ENCODE peak calls at places on chromosomes 12 and 14, in seven cellular contexts. One of them, this sample, is unnamed.
A peak's percentile ranks its signal among the peaks of the same experiment; 100 is the strongest.

GRCh38 chr12:57133013-57133569 is 4.8 kb downstream of the LRP1 start:
- DNase-seq in IMR-90: peak; percentile 55
- DNase-seq in heart left ventricle: no peak
- DNase-seq in fibroblast of the aortic adventitia: peak; percentile 87
- DNase-seq in mammary epithelial cell: no peak
- DNase-seq in epithelial cell of proximal tubule: no peak
- DNase-seq in fibroblast of pulmonary artery: no peak
- DNase-seq in this sample: no peak

GRCh38 chr14:73913256-73913655 is 26.6 kb downstream of the ZNF410 start:
- DNase-seq in IMR-90: peak; percentile 77
- DNase-seq in fibroblast of the aortic adventitia: peak; percentile 65
- DNase-seq in heart left ventricle: no peak
- DNase-seq in fibroblast of pulmonary artery: peak; percentile 48
- DNase-seq in mammary epithelial cell: no peak
- DNase-seq in epithelial cell of proximal tubule: no peak
- DNase-seq in this sample: peak; percentile 31

GRCh38 chr12:13976028-13976584 is 5.3 kb downstream of the GRIN2B start:
- DNase-seq in mammary epithelial cell: no peak
- DNase-seq in fibroblast of the aortic adventitia: no peak
- DNase-seq in epithelial cell of proximal tubule: no peak
- DNase-seq in IMR-90: no peak
- DNase-seq in heart left ventricle: no peak
- DNase-seq in fibroblast of pulmonary artery: no peak
- DNase-seq in this sample: no peak

GRCh38 chr12:120321382-120322202 is 6.0 kb downstream of the PLA2G1B start:
- DNase-seq in mammary epithelial cell: no peak
- DNase-seq in fibroblast of pulmonary artery: no peak
- DNase-seq in IMR-90: no peak
- DNase-seq in heart left ventricle: no peak
- DNase-seq in epithelial cell of proximal tubule: peak; percentile 76
- DNase-seq in fibroblast of the aortic adventitia: no peak
- DNase-seq in this sample: no peak

GRCh38 chr12:22974865-22975264 is 349.9 kb downstream of the ETNK1 start:
- DNase-seq in epithelial cell of proximal tubule: peak; percentile 60
- DNase-seq in IMR-90: peak; percentile 94
- DNase-seq in mammary epithelial cell: peak; percentile 79
- DNase-seq in fibroblast of the aortic adventitia: peak; percentile 86
- DNase-seq in fibroblast of pulmonary artery: peak; percentile 89
- DNase-seq in heart left ventricle: no peak
- DNase-seq in this sample: peak; percentile 29

GRCh38 chr14:50001146-50001998 is 108.5 kb downstream of the ARF6 start:
- DNase-seq in epithelial cell of proximal tubule: no peak
- DNase-seq in heart left ventricle: no peak
- DNase-seq in IMR-90: peak; percentile 70
- DNase-seq in fibroblast of pulmonary artery: peak; percentile 70
- DNase-seq in fibroblast of the aortic adventitia: peak; percentile 90
- DNase-seq in mammary epithelial cell: peak; percentile 97
- DNase-seq in this sample: no peak

GRCh38 chr12:47990351-47991105 is 13.7 kb downstream of the COL2A1 start:
- DNase-seq in fibroblast of the aortic adventitia: peak; percentile 22
- DNase-seq in epithelial cell of proximal tubule: no peak
- DNase-seq in IMR-90: peak; percentile 35
- DNase-seq in heart left ventricle: no peak
- DNase-seq in mammary epithelial cell: no peak
- DNase-seq in fibroblast of pulmonary artery: no peak
- DNase-seq in this sample: no peak

GRCh38 chr12:126811401-126811800 is 1455.6 kb upstream of the TMEM132C start:
- DNase-seq in fibroblast of the aortic adventitia: no peak
- DNase-seq in IMR-90: no peak
- DNase-seq in epithelial cell of proximal tubule: no peak
- DNase-seq in heart left ventricle: no peak
- DNase-seq in fibroblast of pulmonary artery: no peak
- DNase-seq in mammary epithelial cell: no peak
- DNase-seq in this sample: no peak

GRCh38 chr12:124764451-124764850 is 99.2 kb downstream of the SCARB1 start:
- DNase-seq in heart left ventricle: no peak
- DNase-seq in IMR-90: peak; percentile 74
- DNase-seq in mammary epithelial cell: peak; percentile 65
- DNase-seq in epithelial cell of proximal tubule: no peak
- DNase-seq in fibroblast of pulmonary artery: peak; percentile 91
- DNase-seq in fibroblast of the aortic adventitia: peak; percentile 88
- DNase-seq in this sample: no peak

GRCh38 chr12:117039891-117040309 is 59.3 kb downstream of the TESC start:
- DNase-seq in epithelial cell of proximal tubule: no peak
- DNase-seq in fibroblast of pulmonary artery: no peak
- DNase-seq in mammary epithelial cell: no peak
- DNase-seq in IMR-90: no peak
- DNase-seq in heart left ventricle: no peak
- DNase-seq in fibroblast of the aortic adventitia: no peak
- DNase-seq in this sample: no peak

GRCh38 chr12:102067574-102068258 is 5.9 kb upstream of the WASHC3 start:
- DNase-seq in IMR-90: peak; percentile 36
- DNase-seq in mammary epithelial cell: no peak
- DNase-seq in heart left ventricle: no peak
- DNase-seq in epithelial cell of proximal tubule: no peak
- DNase-seq in fibroblast of pulmonary artery: no peak
- DNase-seq in fibroblast of the aortic adventitia: peak; percentile 55
- DNase-seq in this sample: peak; percentile 14

GRCh38 chr12:79378496-79378895 is 312.3 kb downstream of the PAWR start:
- DNase-seq in fibroblast of pulmonary artery: no peak
- DNase-seq in heart left ventricle: no peak
- DNase-seq in IMR-90: peak; percentile 47
- DNase-seq in fibroblast of the aortic adventitia: no peak
- DNase-seq in mammary epithelial cell: no peak
- DNase-seq in epithelial cell of proximal tubule: no peak
- DNase-seq in this sample: no peak

GRCh38 chr14:54877015-54877702 is 25.5 kb downstream of the GCH1 start:
- DNase-seq in fibroblast of pulmonary artery: peak; percentile 42
- DNase-seq in IMR-90: peak; percentile 10
- DNase-seq in mammary epithelial cell: no peak
- DNase-seq in fibroblast of the aortic adventitia: peak; percentile 68
- DNase-seq in heart left ventricle: no peak
- DNase-seq in epithelial cell of proximal tubule: no peak
- DNase-seq in this sample: no peak

GRCh38 chr14:56115471-56115870 is 2.7 kb upstream of the PELI2 start:
- DNase-seq in mammary epithelial cell: no peak
- DNase-seq in fibroblast of the aortic adventitia: no peak
- DNase-seq in IMR-90: no peak
- DNase-seq in fibroblast of pulmonary artery: no peak
- DNase-seq in epithelial cell of proximal tubule: no peak
- DNase-seq in heart left ventricle: no peak
- DNase-seq in this sample: no peak

GRCh38 chr14:67943947-67944346 is 124.4 kb downstream of the RAD51B start:
- DNase-seq in IMR-90: peak; percentile 87
- DNase-seq in mammary epithelial cell: peak; percentile 61
- DNase-seq in fibroblast of pulmonary artery: peak; percentile 97
- DNase-seq in heart left ventricle: peak; percentile 76
- DNase-seq in epithelial cell of proximal tubule: peak; percentile 67
- DNase-seq in fibroblast of the aortic adventitia: peak; percentile 96
- DNase-seq in this sample: no peak

GRCh38 chr14:61925043-61925442 is 162.8 kb downstream of the SNAPC1 start:
- DNase-seq in mammary epithelial cell: peak; percentile 16
- DNase-seq in IMR-90: peak; percentile 29
- DNase-seq in epithelial cell of proximal tubule: peak; percentile 76
- DNase-seq in fibroblast of pulmonary artery: peak; percentile 5
- DNase-seq in fibroblast of the aortic adventitia: no peak
- DNase-seq in heart left ventricle: no peak
- DNase-seq in this sample: no peak

GRCh38 chr14:69571879-69572633 is 2.6 kb downstream of the CCDC177 start:
- DNase-seq in epithelial cell of proximal tubule: no peak
- DNase-seq in fibroblast of pulmonary artery: peak; percentile 31
- DNase-seq in heart left ventricle: no peak
- DNase-seq in mammary epithelial cell: peak; percentile 53
- DNase-seq in IMR-90: peak; percentile 15
- DNase-seq in fibroblast of the aortic adventitia: no peak
- DNase-seq in this sample: no peak

GRCh38 chr14:88621090-88621489 is 58.3 kb downstream of the ZC3H14 start:
- DNase-seq in heart left ventricle: no peak
- DNase-seq in IMR-90: peak; percentile 21
- DNase-seq in epithelial cell of proximal tubule: no peak
- DNase-seq in fibroblast of pulmonary artery: no peak
- DNase-seq in mammary epithelial cell: no peak
- DNase-seq in fibroblast of the aortic adventitia: no peak
- DNase-seq in this sample: no peak

GRCh38 chr12:24723759-24724158 is 225.1 kb downstream of the BCAT1 start:
- DNase-seq in fibroblast of the aortic adventitia: no peak
- DNase-seq in mammary epithelial cell: no peak
- DNase-seq in epithelial cell of proximal tubule: no peak
- DNase-seq in fibroblast of pulmonary artery: no peak
- DNase-seq in heart left ventricle: no peak
- DNase-seq in IMR-90: no peak
- DNase-seq in this sample: no peak

GRCh38 chr12:12786716-12787601 is 1.5 kb downstream of the APOLD1 start:
- DNase-seq in fibroblast of pulmonary artery: peak; percentile 85
- DNase-seq in epithelial cell of proximal tubule: no peak
- DNase-seq in IMR-90: peak; percentile 81
- DNase-seq in heart left ventricle: peak; percentile 89
- DNase-seq in mammary epithelial cell: peak; percentile 74
- DNase-seq in fibroblast of the aortic adventitia: peak; percentile 77
- DNase-seq in this sample: no peak

GRCh38 chr12:58502857-58503256 is 417.4 kb downstream of the LRIG3 start:
- DNase-seq in mammary epithelial cell: no peak
- DNase-seq in epithelial cell of proximal tubule: no peak
- DNase-seq in fibroblast of the aortic adventitia: no peak
- DNase-seq in heart left ventricle: no peak
- DNase-seq in IMR-90: peak; percentile 11
- DNase-seq in fibroblast of pulmonary artery: no peak
- DNase-seq in this sample: no peak

GRCh38 chr12:90953956-90954421 is 987 bp downstream of the CCER1 start:
- DNase-seq in mammary epithelial cell: no peak
- DNase-seq in epithelial cell of proximal tubule: no peak
- DNase-seq in fibroblast of pulmonary artery: no peak
- DNase-seq in heart left ventricle: no peak
- DNase-seq in IMR-90: no peak
- DNase-seq in fibroblast of the aortic adventitia: no peak
- DNase-seq in this sample: no peak
- TF ChIP-seq CTCF in mammary epithelial cell: peak; percentile 35
- TF ChIP-seq CTCF in epithelial cell of proximal tubule: peak; percentile 45
- TF ChIP-seq CTCF in fibroblast of pulmonary artery: peak; percentile 38
- TF ChIP-seq CTCF in heart left ventricle: no peak
- TF ChIP-seq CTCF in IMR-90: no peak
- TF ChIP-seq CTCF in fibroblast of the aortic adventitia: peak; percentile 18
- TF ChIP-seq CTCF in this sample: no peak

GRCh38 chr12:123134265-123134664 is 16.6 kb downstream of the PITPNM2 start:
- DNase-seq in mammary epithelial cell: peak; percentile 78
- DNase-seq in fibroblast of pulmonary artery: no peak
- DNase-seq in epithelial cell of proximal tubule: no peak
- DNase-seq in fibroblast of the aortic adventitia: no peak
- DNase-seq in heart left ventricle: no peak
- DNase-seq in IMR-90: no peak
- DNase-seq in this sample: no peak
- H3K4me3 ChIP-seq in mammary epithelial cell: no peak overlapping the region
- H3K4me3 ChIP-seq in fibroblast of pulmonary artery: no peak overlapping the region
- H3K4me3 ChIP-seq in epithelial cell of proximal tubule: no peak overlapping the region
- H3K4me3 ChIP-seq in fibroblast of the aortic adventitia: no peak overlapping the region
- H3K4me3 ChIP-seq in heart left ventricle: no peak overlapping the region
- H3K4me3 ChIP-seq in IMR-90: no peak overlapping the region
- H3K4me3 ChIP-seq in this sample: no peak overlapping the region

DNA sequence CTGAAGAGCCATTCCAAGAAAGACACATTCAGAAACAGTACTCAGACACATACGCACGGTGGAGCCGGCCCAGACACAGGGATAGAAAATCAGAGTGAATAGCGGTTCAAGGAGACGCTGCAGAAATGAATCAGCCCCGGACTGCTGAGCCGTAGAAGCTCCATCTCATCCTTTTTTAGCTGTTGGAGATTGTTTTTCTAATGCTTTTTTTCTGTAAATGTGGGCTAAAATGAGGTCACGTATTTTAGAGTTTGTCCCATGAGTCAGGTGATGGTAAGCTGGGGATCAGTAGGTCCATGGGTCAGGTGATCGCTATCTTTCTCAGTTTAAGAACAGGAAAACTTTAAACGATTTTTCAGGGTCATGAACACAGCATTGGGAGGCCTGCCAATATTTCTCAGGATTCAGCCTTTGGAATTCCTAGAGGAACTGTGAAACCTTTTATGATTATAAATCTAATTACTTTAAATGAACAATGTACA is 202.4 kb downstream of the ITPR2 start:
- DNase-seq in mammary epithelial cell: no peak
- DNase-seq in fibroblast of the aortic adventitia: peak; percentile 76
- DNase-seq in heart left ventricle: no peak
- DNase-seq in epithelial cell of proximal tubule: peak; percentile 98
- DNase-seq in IMR-90: peak; percentile 90
- DNase-seq in fibroblast of pulmonary artery: peak; percentile 67
- DNase-seq in this sample: peak; percentile 64
- TF ChIP-seq CTCF in mammary epithelial cell: no peak
- TF ChIP-seq CTCF in fibroblast of the aortic adventitia: peak; percentile 13
- TF ChIP-seq CTCF in heart left ventricle: no peak
- TF ChIP-seq CTCF in epithelial cell of proximal tubule: no peak
- TF ChIP-seq CTCF in IMR-90: no peak
- TF ChIP-seq CTCF in fibroblast of pulmonary artery: peak; percentile 7
- TF ChIP-seq CTCF in this sample: peak; percentile 8

GRCh38 chr14:104384776-104385071 is 194.8 kb upstream of the C14orf180 start:
- DNase-seq in IMR-90: no peak
- DNase-seq in heart left ventricle: no peak
- DNase-seq in epithelial cell of proximal tubule: no peak
- DNase-seq in fibroblast of pulmonary artery: no peak
- DNase-seq in fibroblast of the aortic adventitia: no peak
- DNase-seq in mammary epithelial cell: no peak
- DNase-seq in this sample: no peak

GRCh38 chr14:104383931-104384775 is 195.4 kb upstream of the C14orf180 start:
- DNase-seq in IMR-90: no peak
- DNase-seq in epithelial cell of proximal tubule: no peak
- DNase-seq in fibroblast of the aortic adventitia: no peak
- DNase-seq in heart left ventricle: no peak
- DNase-seq in mammary epithelial cell: no peak
- DNase-seq in fibroblast of pulmonary artery: no peak
- DNase-seq in this sample: no peak

GRCh38 chr14:104385189-104386135 is 194.1 kb upstream of the C14orf180 start:
- DNase-seq in heart left ventricle: no peak
- DNase-seq in epithelial cell of proximal tubule: no peak
- DNase-seq in mammary epithelial cell: no peak
- DNase-seq in IMR-90: no peak
- DNase-seq in fibroblast of the aortic adventitia: no peak
- DNase-seq in fibroblast of pulmonary artery: no peak
- DNase-seq in this sample: no peak

GRCh38 chr14:104382361-104383087 is 197.0 kb upstream of the C14orf180 start:
- DNase-seq in mammary epithelial cell: no peak
- DNase-seq in fibroblast of pulmonary artery: no peak
- DNase-seq in IMR-90: no peak
- DNase-seq in epithelial cell of proximal tubule: no peak
- DNase-seq in heart left ventricle: no peak
- DNase-seq in fibroblast of the aortic adventitia: no peak
- DNase-seq in this sample: no peak

DNA sequence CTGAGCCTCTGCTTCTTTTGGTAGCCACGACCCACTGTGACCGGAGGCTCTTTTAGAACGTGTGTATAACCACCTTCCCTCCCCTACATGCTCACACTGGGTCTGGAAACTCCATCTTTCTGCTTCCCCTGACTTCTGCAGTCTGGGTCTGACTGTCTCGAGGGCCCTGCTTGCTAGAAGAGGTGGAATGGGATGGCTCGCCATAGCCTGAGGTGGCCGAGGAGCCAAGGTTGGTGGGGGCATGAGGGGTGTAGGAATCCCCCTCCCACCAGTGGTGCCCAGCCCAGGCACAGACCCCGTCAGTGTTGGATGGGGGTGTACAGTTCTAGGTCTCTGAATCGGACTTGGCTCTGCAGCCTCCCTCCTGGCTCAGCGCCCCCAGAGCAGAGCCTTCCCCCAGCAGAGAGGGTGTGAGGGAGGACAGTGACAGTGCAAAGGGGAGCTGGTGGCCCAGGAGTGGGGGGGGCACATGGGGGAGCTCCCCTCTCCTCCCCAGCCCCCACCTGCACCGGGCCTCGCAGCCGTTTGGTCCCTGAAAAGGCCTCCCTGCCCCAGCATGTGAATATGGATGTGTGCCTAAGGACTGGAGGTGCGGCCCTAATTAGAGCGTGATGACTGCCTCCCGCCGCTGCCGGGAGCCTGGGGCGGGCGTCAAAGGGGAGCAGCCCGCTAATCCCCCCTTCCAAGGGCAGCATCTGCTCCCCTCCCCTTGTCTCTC is 196.3 kb upstream of the C14orf180 start:
- DNase-seq in IMR-90: no peak
- DNase-seq in epithelial cell of proximal tubule: no peak
- DNase-seq in fibroblast of the aortic adventitia: no peak
- DNase-seq in heart left ventricle: no peak
- DNase-seq in fibroblast of pulmonary artery: no peak
- DNase-seq in mammary epithelial cell: no peak
- DNase-seq in this sample: no peak
- H3K4me3 ChIP-seq in IMR-90: no peak overlapping the region
- H3K4me3 ChIP-seq in epithelial cell of proximal tubule: no peak overlapping the region
- H3K4me3 ChIP-seq in fibroblast of the aortic adventitia: no peak overlapping the region
- H3K4me3 ChIP-seq in heart left ventricle: no peak overlapping the region
- H3K4me3 ChIP-seq in fibroblast of pulmonary artery: no peak overlapping the region
- H3K4me3 ChIP-seq in mammary epithelial cell: no peak overlapping the region
- H3K4me3 ChIP-seq in this sample: no peak overlapping the region

This sample was measured in AG04449.